ENCODE peak calls at places on chromosome 1, in five cellular contexts. P, O, X, D and L are unnamed samples.

GRCh38 chr1:236534164-236534651 is 10.4 kb downstream of the LGALS8 start:
- DNase-seq in D (no peak), O (no peak), X (no peak), P (peak; percentile 44), L (no peak)

GRCh38 chr1:236767276-236767675 is 27.8 kb upstream of the MTR start:
- DNase-seq in X (no peak), O (no peak), P (no peak), D (no peak), L (no peak)

GRCh38 chr1:73326663-73327062 is 871.3 kb downstream of the LRRIQ3 start:
- DNase-seq in D (no peak), X (no peak), O (no peak), P (no peak), L (no peak)

GRCh38 chr1:216945506-216946080 is 222.4 kb upstream of the ESRRG start:
- DNase-seq in X (no peak), P (no peak), D (no peak), O (no peak), L (no peak)

GRCh38 chr1:116435806-116436486 is 62.9 kb downstream of the ATP1A1 start:
- DNase-seq in D (no peak), X (no peak), P (no peak), O (no peak), L (no peak)

GRCh38 chr1:88191917-88192316 is 492.2 kb upstream of the PKN2 start:
- DNase-seq in X (no peak), O (no peak), D (no peak), P (no peak), L (no peak)

GRCh38 chr1:219506337-219506944 is 106.5 kb downstream of the ZC3H11B start:
- DNase-seq in D (no peak), X (no peak), O (no peak), P (no peak), L (no peak)

GRCh38 chr1:119516680-119517079 is 9.7 kb downstream of the HSD3B1 start:
- DNase-seq in D (no peak), P (no peak), X (no peak), O (no peak), L (no peak)

GRCh38 chr1:200411406-200412257 is 1.8 kb upstream of the ZNF281 start:
- DNase-seq in X (no peak), O (no peak), D (no peak), P (no peak), L (no peak)

GRCh38 chr1:54865238-54866073 is 21.5 kb downstream of the DHCR24 start:
- DNase-seq in P (no peak), X (no peak), O (no peak), D (no peak), L (peak; percentile 77)

GRCh38 chr1:81111818-81112217 is 688.9 kb upstream of the ADGRL2 start:
- DNase-seq in O (no peak), X (no peak), P (peak; percentile 63), D (no peak), L (no peak)

GRCh38 chr1:159700312-159700711 is 14.1 kb downstream of the CRP start:
- DNase-seq in P (no peak), O (no peak), D (no peak), X (no peak), L (no peak)

GRCh38 chr1:184299076-184299790 is 87.6 kb upstream of the C1orf21 start:
- DNase-seq in D (no peak), O (peak; percentile 33), X (peak; percentile 23), P (peak; percentile 75), L (no peak)

GRCh38 chr1:65658122-65658521 is 134.6 kb upstream of the PDE4B start:
- DNase-seq in X (no peak), P (no peak), O (no peak), D (no peak), L (no peak)

GRCh38 chr1:194369060-194369459 is 1182.6 kb upstream of the B3GALT2 start:
- DNase-seq in P (no peak), X (no peak), D (no peak), O (no peak), L (no peak)

GRCh38 chr1:207810606-207811295 is 58.9 kb downstream of the CD46 start:
- DNase-seq in P (no peak), D (no peak), X (no peak), O (peak; percentile 5), L (no peak)

GRCh38 chr1:114467491-114467890 is 43.5 kb downstream of the TRIM33 start:
- DNase-seq in D (no peak), X (no peak), O (no peak), P (no peak), L (no peak)

GRCh38 chr1:71001627-71002026 is 46.0 kb downstream of the PTGER3 start:
- DNase-seq in P (peak; percentile 21), O (no peak), X (no peak), D (no peak), L (no peak)

GRCh38 chr1:68101829-68102228 is 51.4 kb upstream of the DIRAS3 start:
- DNase-seq in X (no peak), O (no peak), P (no peak), D (no peak), L (no peak)

GRCh38 chr1:76901158-76901767 is 34.0 kb downstream of the ST6GALNAC5 start:
- DNase-seq in P (peak; percentile 68), X (no peak), O (peak; percentile 23), D (peak; percentile 63), L (no peak)

GRCh38 chr1:156499194-156499702 is 1.3 kb downstream of the MEF2D start:
- DNase-seq in X (no peak), O (no peak), P (no peak), D (no peak), L (peak; percentile 41)

GRCh38 chr1:205916541-205916940 is 26.7 kb downstream of the SLC26A9 start:
- DNase-seq in D (no peak), P (no peak), O (no peak), X (no peak), L (no peak)

GRCh38 chr1:205918955-205919746 is 24.1 kb downstream of the SLC26A9 start:
- DNase-seq in D (peak; percentile 72), X (peak; percentile 82), O (peak; percentile 93), P (peak; percentile 90), L (no peak)

GRCh38 chr1:205920159-205920558 is 23.1 kb downstream of the SLC26A9 start:
- DNase-seq in X (peak; percentile 71), D (no peak), O (no peak), P (peak; percentile 55), L (peak; percentile 70)

GRCh38 chr1:205915354-205915990 is 27.8 kb downstream of the SLC26A9 start:
- DNase-seq in D (no peak), X (no peak), P (no peak), O (no peak), L (no peak)

DNA sequence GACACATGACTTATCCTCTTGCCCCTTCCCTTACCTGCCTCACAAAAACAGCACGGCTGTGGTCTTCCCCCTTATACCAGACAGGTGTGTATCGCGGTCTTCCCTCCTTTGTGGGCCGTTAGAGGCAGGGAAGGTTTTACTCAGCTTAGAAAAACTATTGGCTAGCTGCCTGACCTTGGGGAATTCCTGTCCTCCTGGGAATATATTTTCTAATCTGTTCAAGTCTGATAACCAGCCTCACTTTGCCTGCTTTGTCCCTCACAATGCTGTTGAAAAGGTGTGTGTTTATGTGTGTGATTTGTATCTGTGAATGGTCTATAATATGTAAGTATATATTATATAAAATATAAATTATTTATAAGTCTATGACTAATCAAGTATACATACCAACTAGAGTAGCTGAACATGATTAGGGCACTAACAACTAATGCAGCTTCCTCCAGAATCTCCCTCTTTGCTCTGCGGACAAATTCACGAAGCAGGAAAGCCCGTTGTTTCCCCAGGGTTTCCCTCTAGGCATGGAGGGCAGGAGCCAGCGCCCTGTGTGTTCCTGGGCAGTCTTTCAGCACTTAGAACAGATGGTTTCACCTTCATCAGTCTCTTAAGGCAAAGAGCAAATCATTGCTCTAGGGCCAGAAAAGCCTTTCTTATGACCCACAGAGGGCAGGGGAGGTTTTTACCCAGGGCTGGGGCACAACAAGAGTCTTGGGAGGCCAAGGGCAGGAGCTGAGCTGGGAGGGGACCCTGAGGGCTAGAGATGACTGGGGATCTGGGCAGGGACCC is 25.6 kb downstream of the SLC26A9 start:
- DNase-seq in P (no peak), D (no peak), X (no peak), O (no peak), L (no peak)
- H3K4me1 ChIP-seq in P (peaks cover 72% of the 10 kb centered on the region), D (peaks cover 21% of the 10 kb centered on the region), X (peaks cover 41% of the 10 kb centered on the region), O (no peaks in the 10 kb centered on the region), L (peaks cover 12% of the 10 kb centered on the region)

DNA sequence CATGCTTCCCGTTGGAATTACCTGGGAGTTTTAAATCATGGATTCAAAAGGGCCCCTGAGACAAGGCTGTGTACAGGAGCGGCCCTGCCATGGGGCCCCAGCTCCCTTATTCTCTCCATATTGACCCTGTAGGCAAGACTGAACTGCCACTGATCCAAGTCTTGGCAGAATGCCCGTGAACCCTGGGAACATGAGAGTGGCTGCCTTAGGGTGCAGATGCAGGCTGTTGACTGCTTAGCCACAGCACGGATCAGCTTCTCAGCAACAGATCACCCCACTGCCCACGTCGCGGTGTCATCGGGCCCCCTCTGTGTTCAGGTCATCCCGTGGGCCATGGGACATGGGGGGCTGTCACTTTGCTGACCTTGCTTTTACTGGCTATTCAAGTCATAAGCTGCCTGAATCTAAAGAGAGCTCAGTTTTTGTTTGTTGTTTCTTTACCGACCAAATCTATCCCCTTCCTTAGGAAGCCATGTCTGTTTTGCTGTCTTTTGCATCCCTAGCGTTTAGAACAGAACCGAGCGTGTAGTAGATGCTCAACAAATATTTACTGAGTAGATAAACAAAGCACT is 83.4 kb downstream of the MATN1 start:
- DNase-seq in X (no peak), P (no peak), O (no peak), D (no peak), L (no peak)
- H3K36me3 ChIP-seq in X (no peaks in the 10 kb centered on the region), P (no peaks in the 10 kb centered on the region), O (no peaks in the 10 kb centered on the region), D (no peaks in the 10 kb centered on the region), L (no peaks in the 10 kb centered on the region)

GRCh38 chr1:231603598-231604275 is 22.9 kb upstream of the DISC1 start:
- DNase-seq in O (peak; percentile 35), X (no peak), P (peak; percentile 65), D (peak; percentile 31), L (no peak)

GRCh38 chr1:231601775-231602674 is 24.6 kb upstream of the DISC1 start:
- DNase-seq in X (peak; percentile 38), D (no peak), O (no peak), P (no peak), L (no peak)

GRCh38 chr1:231605389-231606100 is 21.0 kb upstream of the DISC1 start:
- DNase-seq in P (no peak), D (no peak), X (no peak), O (no peak), L (no peak)

GRCh38 chr1:231602675-231602984 is 24.0 kb upstream of the DISC1 start:
- DNase-seq in P (no peak), D (no peak), X (no peak), O (no peak), L (no peak)

GRCh38 chr1:231604276-231604621 is 22.3 kb upstream of the DISC1 start:
- DNase-seq in P (no peak), O (no peak), D (no peak), X (no peak), L (no peak)
- TF ChIP-seq CTCF in P (no peak), O (no peak), D (no peak), X (no peak), L (no peak)

GRCh38 chr1:17097125-17097524 is 22.1 kb downstream of the PADI2 start:
- DNase-seq in O (no peak), P (no peak), D (no peak), X (no peak), L (no peak)

GRCh38 chr1:17097787-17098186 is 21.5 kb downstream of the PADI2 start:
- DNase-seq in P (no peak), O (no peak), X (no peak), D (no peak), L (no peak)

GRCh38 chr1:17094664-17095063 is 24.6 kb downstream of the PADI2 start:
- DNase-seq in O (no peak), D (no peak), X (no peak), P (no peak), L (no peak)

GRCh38 chr1:17098440-17099317 is 20.6 kb downstream of the PADI2 start:
- DNase-seq in D (no peak), P (peak; percentile 17), X (no peak), O (no peak), L (no peak)

GRCh38 chr1:17096584-17096983 is 22.7 kb downstream of the PADI2 start:
- DNase-seq in D (no peak), P (no peak), X (no peak), O (no peak), L (no peak)
- H3K4me1 ChIP-seq in D (peaks cover 3% of the 10 kb centered on the region), P (no peaks in the 10 kb centered on the region), X (no peaks in the 10 kb centered on the region), O (peaks cover 5% of the 10 kb centered on the region), L (peaks cover 38% of the 10 kb centered on the region)